ENCODE peak calls at places on chromosomes 4 and X, in nine cellular contexts. One of them, this sample, is unnamed.

GRCh38 chrX:68894513-68895338 is 65.9 kb downstream of the EFNB1 start:
- DNase-seq in A549: no peak
- DNase-seq in GM23248: peak; percentile 61
- DNase-seq in neural crest cell: no peak
- DNase-seq in NCI-H446: no peak
- DNase-seq in AG09309: no peak
- DNase-seq in activated T-cell treated with anti-CD3 and anti-CD28 coated beads for 24 hours: no peak
- DNase-seq in HCEC 1CT: no peak
- DNase-seq in cardiac septum: peak; percentile 87
- DNase-seq in this sample: no peak

GRCh38 chr4:78612398-78613005 is 60.9 kb downstream of the ANXA3 start:
- DNase-seq in A549: peak; percentile 11
- DNase-seq in HCEC 1CT: peak; percentile 45
- DNase-seq in activated T-cell treated with anti-CD3 and anti-CD28 coated beads for 24 hours: no peak
- DNase-seq in cardiac septum: no peak
- DNase-seq in GM23248: peak; percentile 77
- DNase-seq in AG09309: no peak
- DNase-seq in NCI-H446: peak; percentile 12
- DNase-seq in neural crest cell: no peak
- DNase-seq in this sample: peak; percentile 17

GRCh38 chr4:108830509-108831244 is 67.8 kb upstream of the ETNPPL start:
- DNase-seq in NCI-H446: peak; percentile 82
- DNase-seq in HCEC 1CT: no peak
- DNase-seq in cardiac septum: peak; percentile 76
- DNase-seq in activated T-cell treated with anti-CD3 and anti-CD28 coated beads for 24 hours: no peak
- DNase-seq in GM23248: peak; percentile 6
- DNase-seq in A549: no peak
- DNase-seq in neural crest cell: no peak
- DNase-seq in AG09309: no peak
- DNase-seq in this sample: no peak

GRCh38 chr4:118175506-118175905 is 141.2 kb downstream of the NDST3 start:
- DNase-seq in neural crest cell: no peak
- DNase-seq in HCEC 1CT: no peak
- DNase-seq in activated T-cell treated with anti-CD3 and anti-CD28 coated beads for 24 hours: no peak
- DNase-seq in GM23248: no peak
- DNase-seq in NCI-H446: no peak
- DNase-seq in A549: no peak
- DNase-seq in cardiac septum: no peak
- DNase-seq in AG09309: no peak
- DNase-seq in this sample: no peak

GRCh38 chrX:154136627-154137161 is 7.3 kb upstream of the OPN1LW start:
- DNase-seq in A549: peak; percentile 62
- DNase-seq in cardiac septum: peak; percentile 78
- DNase-seq in AG09309: no peak
- DNase-seq in GM23248: peak; percentile 73
- DNase-seq in activated T-cell treated with anti-CD3 and anti-CD28 coated beads for 24 hours: peak; percentile 51
- DNase-seq in NCI-H446: peak; percentile 1
- DNase-seq in HCEC 1CT: no peak
- DNase-seq in neural crest cell: peak; percentile 71
- DNase-seq in this sample: peak; percentile 38

GRCh38 chrX:45309096-45309495 is 108.4 kb upstream of the DIPK2B start:
- DNase-seq in A549: no peak
- DNase-seq in HCEC 1CT: peak; percentile 47
- DNase-seq in cardiac septum: no peak
- DNase-seq in AG09309: no peak
- DNase-seq in GM23248: peak; percentile 30
- DNase-seq in NCI-H446: no peak
- DNase-seq in activated T-cell treated with anti-CD3 and anti-CD28 coated beads for 24 hours: no peak
- DNase-seq in neural crest cell: no peak
- DNase-seq in this sample: no peak

GRCh38 chr4:140790765-140791164 is 34.6 kb upstream of the TBC1D9 start:
- DNase-seq in cardiac septum: no peak
- DNase-seq in GM23248: no peak
- DNase-seq in AG09309: no peak
- DNase-seq in HCEC 1CT: no peak
- DNase-seq in A549: no peak
- DNase-seq in neural crest cell: no peak
- DNase-seq in NCI-H446: no peak
- DNase-seq in activated T-cell treated with anti-CD3 and anti-CD28 coated beads for 24 hours: no peak
- DNase-seq in this sample: no peak

GRCh38 chrX:110450050-110450449 is 91.4 kb downstream of the RTL9 start:
- DNase-seq in activated T-cell treated with anti-CD3 and anti-CD28 coated beads for 24 hours: peak; percentile 23
- DNase-seq in AG09309: peak; percentile 37
- DNase-seq in A549: peak; percentile 43
- DNase-seq in NCI-H446: peak; percentile 38
- DNase-seq in HCEC 1CT: peak; percentile 36
- DNase-seq in cardiac septum: peak; percentile 82
- DNase-seq in GM23248: peak; percentile 70
- DNase-seq in neural crest cell: peak; percentile 89
- DNase-seq in this sample: peak; percentile 52

GRCh38 chrX:19602866-19603620 is 87.7 kb upstream of the MAP3K15 start:
- DNase-seq in AG09309: peak; percentile 23
- DNase-seq in A549: peak; percentile 54
- DNase-seq in GM23248: peak; percentile 88
- DNase-seq in neural crest cell: no peak
- DNase-seq in HCEC 1CT: peak; percentile 54
- DNase-seq in cardiac septum: no peak
- DNase-seq in NCI-H446: no peak
- DNase-seq in activated T-cell treated with anti-CD3 and anti-CD28 coated beads for 24 hours: no peak
- DNase-seq in this sample: no peak

GRCh38 chrX:84188320-84188834 is 378 bp upstream of the RPS6KA6 start:
- DNase-seq in AG09309: no peak
- DNase-seq in cardiac septum: no peak
- DNase-seq in neural crest cell: peak; percentile 44
- DNase-seq in activated T-cell treated with anti-CD3 and anti-CD28 coated beads for 24 hours: no peak
- DNase-seq in A549: peak; percentile 48
- DNase-seq in GM23248: peak; percentile 70
- DNase-seq in HCEC 1CT: peak; percentile 44
- DNase-seq in NCI-H446: peak; percentile 4
- DNase-seq in this sample: peak; percentile 66

GRCh38 chr4:123046096-123046495 is 123.7 kb upstream of the NUDT6 start:
- DNase-seq in A549: no peak
- DNase-seq in NCI-H446: no peak
- DNase-seq in neural crest cell: no peak
- DNase-seq in HCEC 1CT: no peak
- DNase-seq in cardiac septum: no peak
- DNase-seq in AG09309: peak; percentile 34
- DNase-seq in GM23248: no peak
- DNase-seq in activated T-cell treated with anti-CD3 and anti-CD28 coated beads for 24 hours: no peak
- DNase-seq in this sample: no peak

GRCh38 chrX:80285131-80285773 is 135.0 kb upstream of the TENT5D start:
- DNase-seq in HCEC 1CT: no peak
- DNase-seq in neural crest cell: peak; percentile 25
- DNase-seq in NCI-H446: no peak
- DNase-seq in A549: peak; percentile 0
- DNase-seq in AG09309: peak; percentile 1
- DNase-seq in GM23248: peak; percentile 26
- DNase-seq in cardiac septum: no peak
- DNase-seq in activated T-cell treated with anti-CD3 and anti-CD28 coated beads for 24 hours: no peak
- DNase-seq in this sample: no peak

GRCh38 chr4:186481998-186482790 is 73.2 kb downstream of the MTNR1A start:
- DNase-seq in GM23248: no peak
- DNase-seq in AG09309: no peak
- DNase-seq in A549: no peak
- DNase-seq in NCI-H446: no peak
- DNase-seq in HCEC 1CT: no peak
- DNase-seq in neural crest cell: no peak
- DNase-seq in activated T-cell treated with anti-CD3 and anti-CD28 coated beads for 24 hours: no peak
- DNase-seq in cardiac septum: no peak
- DNase-seq in this sample: no peak

GRCh38 chr4:172356002-172356401 is 542.8 kb downstream of the GALNTL6 start:
- DNase-seq in neural crest cell: no peak
- DNase-seq in HCEC 1CT: no peak
- DNase-seq in NCI-H446: no peak
- DNase-seq in AG09309: no peak
- DNase-seq in GM23248: no peak
- DNase-seq in activated T-cell treated with anti-CD3 and anti-CD28 coated beads for 24 hours: no peak
- DNase-seq in A549: no peak
- DNase-seq in cardiac septum: no peak
- DNase-seq in this sample: no peak

GRCh38 chrX:132940727-132941162 is 17.7 kb downstream of the HS6ST2 start:
- DNase-seq in NCI-H446: no peak
- DNase-seq in GM23248: no peak
- DNase-seq in cardiac septum: no peak
- DNase-seq in AG09309: no peak
- DNase-seq in A549: no peak
- DNase-seq in neural crest cell: no peak
- DNase-seq in HCEC 1CT: no peak
- DNase-seq in activated T-cell treated with anti-CD3 and anti-CD28 coated beads for 24 hours: no peak
- DNase-seq in this sample: no peak

GRCh38 chrX:47637546-47638195 is 7.9 kb upstream of the CFP start:
- DNase-seq in GM23248: no peak
- DNase-seq in NCI-H446: no peak
- DNase-seq in cardiac septum: peak; percentile 87
- DNase-seq in A549: no peak
- DNase-seq in neural crest cell: no peak
- DNase-seq in HCEC 1CT: no peak
- DNase-seq in AG09309: no peak
- DNase-seq in activated T-cell treated with anti-CD3 and anti-CD28 coated beads for 24 hours: peak; percentile 16
- DNase-seq in this sample: no peak

GRCh38 chrX:71994601-71995000 is 84.0 kb downstream of the NHSL2 start:
- DNase-seq in cardiac septum: no peak
- DNase-seq in neural crest cell: no peak
- DNase-seq in HCEC 1CT: peak; percentile 12
- DNase-seq in A549: no peak
- DNase-seq in activated T-cell treated with anti-CD3 and anti-CD28 coated beads for 24 hours: no peak
- DNase-seq in GM23248: peak; percentile 47
- DNase-seq in AG09309: no peak
- DNase-seq in NCI-H446: no peak
- DNase-seq in this sample: no peak

GRCh38 chr4:82462415-82462831 is 32.0 kb downstream of the ENOPH1 start:
- DNase-seq in GM23248: peak; percentile 88
- DNase-seq in AG09309: peak; percentile 63
- DNase-seq in cardiac septum: peak; percentile 86
- DNase-seq in neural crest cell: peak; percentile 97
- DNase-seq in HCEC 1CT: peak; percentile 67
- DNase-seq in A549: peak; percentile 62
- DNase-seq in NCI-H446: peak; percentile 60
- DNase-seq in activated T-cell treated with anti-CD3 and anti-CD28 coated beads for 24 hours: peak; percentile 72
- DNase-seq in this sample: peak; percentile 74

GRCh38 chr4:163148466-163149336 is 18.0 kb downstream of the NAF1 start:
- DNase-seq in GM23248: no peak
- DNase-seq in neural crest cell: no peak
- DNase-seq in A549: no peak
- DNase-seq in NCI-H446: no peak
- DNase-seq in activated T-cell treated with anti-CD3 and anti-CD28 coated beads for 24 hours: no peak
- DNase-seq in HCEC 1CT: no peak
- DNase-seq in cardiac septum: no peak
- DNase-seq in AG09309: no peak
- DNase-seq in this sample: no peak